ENCODE peak calls at places on chromosomes 12 and 14, in ten cellular contexts. V is psoas muscle; B is substantia nigra; Z is activated CD8-positive, alpha-beta memory T cell treated with anti-CD3 and anti-CD28 coated beads for 48 hours; G is NAMALWA; A is HTR-8/SVneo; Q is effector CD4-positive, alpha-beta T cell; F is stimulated activated CD4-positive, alpha-beta T cell treated with anti-CD3 and anti-CD28 coated beads, Interleukin-2, amount 100 ng/mL, for 24 hours; U is K562; D is caudate nucleus. N is an unnamed sample.

GRCh38 chr14:78530078-78530477 is 359.9 kb downstream of the NRXN3 start:
- DNase-seq in G (peak; percentile 32), A (no peak), Q (no peak), F (no peak), D (no peak), Z (no peak), V (no peak), B (no peak), U (peak; percentile 44), N (no peak)

GRCh38 chr14:91899213-91899612 is 31.9 kb upstream of the TC2N start:
- DNase-seq in B (peak; percentile 36), U (no peak), V (no peak), Q (no peak), F (no peak), Z (no peak), A (no peak), G (no peak), D (no peak), N (no peak)

GRCh38 chr12:64470507-64470906 is 18.6 kb downstream of the TBK1 start:
- DNase-seq in Z (no peak), U (no peak), A (no peak), B (no peak), D (no peak), G (no peak), Q (no peak), V (no peak), F (no peak), N (no peak)

GRCh38 chr12:30795660-30796507 is 41.1 kb upstream of the CAPRIN2 start:
- DNase-seq in D (no peak), A (peak; percentile 72), Z (peak; percentile 53), U (peak; percentile 64), V (peak; percentile 73), G (no peak), F (peak; percentile 44), Q (no peak), B (peak; percentile 5), N (no peak)

GRCh38 chr14:45095143-45095542 is 11.2 kb downstream of the PRPF39 start:
- DNase-seq in G (no peak), D (no peak), U (no peak), Q (no peak), V (no peak), A (no peak), Z (no peak), B (no peak), F (no peak), N (no peak)

GRCh38 chr14:50342211-50343080 is 30.3 kb downstream of the DMAC2L start:
- DNase-seq in U (peak; percentile 90), B (peak; percentile 59), F (peak; percentile 34), G (peak; percentile 13), V (peak; percentile 61), Q (no peak), A (peak; percentile 79), Z (no peak), D (peak; percentile 51), N (peak; percentile 59)

GRCh38 chr12:132812631-132813305 is 15.9 kb downstream of the GOLGA3 start:
- DNase-seq in D (no peak), G (no peak), V (no peak), F (no peak), B (no peak), Z (no peak), Q (no peak), U (no peak), A (no peak), N (peak; percentile 71)

GRCh38 chr12:51809193-51809592 is 39.3 kb downstream of the FIGNL2 start:
- DNase-seq in Z (no peak), A (no peak), G (peak; percentile 17), D (no peak), U (no peak), V (no peak), F (no peak), Q (no peak), B (no peak), N (no peak)

GRCh38 chr14:55807059-55807499 is 227.1 kb downstream of the KTN1 start:
- DNase-seq in B (no peak), F (peak; percentile 64), Q (peak; percentile 62), V (peak; percentile 77), G (no peak), D (no peak), Z (peak; percentile 20), U (peak; percentile 77), A (peak; percentile 31), N (no peak)

GRCh38 chr12:113932411-113933196 is 33.5 kb downstream of the RBM19 start:
- DNase-seq in Q (no peak), V (peak; percentile 72), F (no peak), G (no peak), A (no peak), Z (no peak), B (peak; percentile 84), U (peak; percentile 96), D (peak; percentile 39), N (no peak)

GRCh38 chr12:81809829-81810595 is 50.9 kb upstream of the PPFIA2 start:
- DNase-seq in G (peak; percentile 14), A (no peak), D (no peak), U (no peak), V (no peak), Q (no peak), B (no peak), F (no peak), Z (no peak), N (no peak)

GRCh38 chr12:65940744-65941143 is 116.5 kb downstream of the HMGA2 start:
- DNase-seq in V (no peak), U (no peak), A (no peak), D (no peak), G (no peak), B (no peak), Q (no peak), Z (no peak), F (no peak), N (no peak)

GRCh38 chr12:106135781-106136180 is 3.0 kb downstream of the NUAK1 start:
- DNase-seq in G (no peak), Z (no peak), F (no peak), Q (no peak), V (no peak), D (no peak), B (no peak), A (no peak), U (no peak), N (no peak)

N was measured in AG09309.